ENCODE peak calls at places on chromosomes 16 and 17, in six cellular contexts. One of them, this sample, is unnamed.

GRCh38 chr16:17295948-17296347 is 174.8 kb downstream of the XYLT1 start:
- DNase-seq in A549: no peak
- DNase-seq in HCT116: no peak
- DNase-seq in foreskin fibroblast: no peak
- DNase-seq in breast epithelium: no peak
- DNase-seq in ascending aorta: no peak
- DNase-seq in this sample: no peak

GRCh38 chr17:77724876-77725615 is 233.5 kb upstream of the TNRC6C start:
- DNase-seq in A549: no peak
- DNase-seq in HCT116: no peak
- DNase-seq in foreskin fibroblast: no peak
- DNase-seq in breast epithelium: no peak
- DNase-seq in ascending aorta: peak; percentile 45
- DNase-seq in this sample: no peak

GRCh38 chr16:15539197-15539596 is 103.8 kb downstream of the MARF1 start:
- DNase-seq in A549: no peak
- DNase-seq in HCT116: peak; percentile 43
- DNase-seq in foreskin fibroblast: no peak
- DNase-seq in breast epithelium: no peak
- DNase-seq in ascending aorta: no peak
- DNase-seq in this sample: no peak

GRCh38 chr17:69213059-69213813 is 15.4 kb downstream of the ABCA10 start:
- DNase-seq in A549: peak; percentile 13
- DNase-seq in HCT116: no peak
- DNase-seq in foreskin fibroblast: no peak
- DNase-seq in breast epithelium: no peak
- DNase-seq in ascending aorta: no peak
- DNase-seq in this sample: no peak

GRCh38 chr17:68820825-68821481 is 134.2 kb downstream of the ABCA8 start:
- DNase-seq in A549: no peak
- DNase-seq in HCT116: no peak
- DNase-seq in foreskin fibroblast: peak; percentile 22
- DNase-seq in breast epithelium: no peak
- DNase-seq in ascending aorta: no peak
- DNase-seq in this sample: no peak

GRCh38 chr17:56203430-56203829 is 50.2 kb downstream of the ANKFN1 start:
- DNase-seq in A549: peak; percentile 81
- DNase-seq in HCT116: peak; percentile 49
- DNase-seq in foreskin fibroblast: no peak
- DNase-seq in breast epithelium: no peak
- DNase-seq in ascending aorta: no peak
- DNase-seq in this sample: no peak

GRCh38 chr16:4944333-4945281 is 7.7 kb upstream of the PPL start:
- DNase-seq in A549: peak; percentile 94
- DNase-seq in HCT116: peak; percentile 84
- DNase-seq in foreskin fibroblast: peak; percentile 99
- DNase-seq in breast epithelium: peak; percentile 96
- DNase-seq in ascending aorta: peak; percentile 97
- DNase-seq in this sample: peak; percentile 86

GRCh38 chr16:83458612-83459011 is 349.2 kb upstream of the HSBP1 start:
- DNase-seq in A549: no peak
- DNase-seq in HCT116: no peak
- DNase-seq in foreskin fibroblast: peak; percentile 5
- DNase-seq in breast epithelium: no peak
- DNase-seq in ascending aorta: no peak
- DNase-seq in this sample: peak; percentile 67

GRCh38 chr17:48486557-48486956 is 44.3 kb downstream of the HOXB1 start:
- DNase-seq in A549: peak; percentile 72
- DNase-seq in HCT116: peak; percentile 82
- DNase-seq in foreskin fibroblast: peak; percentile 85
- DNase-seq in breast epithelium: no peak
- DNase-seq in ascending aorta: no peak
- DNase-seq in this sample: peak; percentile 87

GRCh38 chr16:19523559-19524355 is at the start of gene CCP110:
- DNase-seq in A549: peak; percentile 96
- DNase-seq in HCT116: peak; percentile 91
- DNase-seq in foreskin fibroblast: peak; percentile 99
- DNase-seq in breast epithelium: peak; percentile 97
- DNase-seq in ascending aorta: peak; percentile 98
- DNase-seq in this sample: peak; percentile 82

GRCh38 chr17:47860396-47860795 is 9.4 kb upstream of the SP6 start:
- DNase-seq in A549: no peak
- DNase-seq in HCT116: no peak
- DNase-seq in foreskin fibroblast: no peak
- DNase-seq in breast epithelium: no peak
- DNase-seq in ascending aorta: no peak
- DNase-seq in this sample: no peak

GRCh38 chr17:71941920-71942319 is 178.9 kb upstream of the SOX9 start:
- DNase-seq in A549: no peak
- DNase-seq in HCT116: no peak
- DNase-seq in foreskin fibroblast: no peak
- DNase-seq in breast epithelium: no peak
- DNase-seq in ascending aorta: no peak
- DNase-seq in this sample: no peak

GRCh38 chr16:76278976-76279375 is 1.8 kb downstream of the CNTNAP4 start:
- DNase-seq in A549: peak; percentile 26
- DNase-seq in HCT116: no peak
- DNase-seq in foreskin fibroblast: peak; percentile 9
- DNase-seq in breast epithelium: no peak
- DNase-seq in ascending aorta: no peak
- DNase-seq in this sample: no peak

GRCh38 chr17:60630352-60630751 is 30.4 kb downstream of the PPM1D start:
- DNase-seq in A549: no peak
- DNase-seq in HCT116: no peak
- DNase-seq in foreskin fibroblast: peak; percentile 39
- DNase-seq in breast epithelium: no peak
- DNase-seq in ascending aorta: no peak
- DNase-seq in this sample: no peak

GRCh38 chr16:48317614-48318013 is 67.6 kb downstream of the SIAH1 start:
- DNase-seq in A549: peak; percentile 33
- DNase-seq in HCT116: peak; percentile 10
- DNase-seq in foreskin fibroblast: peak; percentile 48
- DNase-seq in breast epithelium: no peak
- DNase-seq in ascending aorta: no peak
- DNase-seq in this sample: peak; percentile 27

GRCh38 chr17:4998027-4998665 is 396 bp downstream of the KIF1C start:
- DNase-seq in A549: peak; percentile 33
- DNase-seq in HCT116: no peak
- DNase-seq in foreskin fibroblast: no peak
- DNase-seq in breast epithelium: no peak
- DNase-seq in ascending aorta: peak; percentile 77
- DNase-seq in this sample: no peak

GRCh38 chr17:51275381-51275780 is 15.0 kb downstream of the UTP18 start:
- DNase-seq in A549: no peak
- DNase-seq in HCT116: no peak
- DNase-seq in foreskin fibroblast: peak; percentile 22
- DNase-seq in breast epithelium: no peak
- DNase-seq in ascending aorta: no peak
- DNase-seq in this sample: peak; percentile 76

GRCh38 chr16:50268352-50268751 is 2.0 kb downstream of the ADCY7 start:
- DNase-seq in A549: no peak
- DNase-seq in HCT116: no peak
- DNase-seq in foreskin fibroblast: no peak
- DNase-seq in breast epithelium: no peak
- DNase-seq in ascending aorta: no peak
- DNase-seq in this sample: no peak

GRCh38 chr17:65850486-65850885 is 289.0 kb upstream of the AXIN2 start:
- DNase-seq in A549: peak; percentile 31
- DNase-seq in HCT116: peak; percentile 8
- DNase-seq in foreskin fibroblast: peak; percentile 58
- DNase-seq in breast epithelium: no peak
- DNase-seq in ascending aorta: no peak
- DNase-seq in this sample: peak; percentile 42

GRCh38 chr16:88628512-88628974 is 9.8 kb upstream of the IL17C start:
- DNase-seq in A549: peak; percentile 54
- DNase-seq in HCT116: no peak
- DNase-seq in foreskin fibroblast: peak; percentile 52
- DNase-seq in breast epithelium: no peak
- DNase-seq in ascending aorta: no peak
- DNase-seq in this sample: no peak

GRCh38 chr16:2935418-2935817 is 23.7 kb downstream of the FLYWCH1 start:
- DNase-seq in A549: no peak
- DNase-seq in HCT116: no peak
- DNase-seq in foreskin fibroblast: no peak
- DNase-seq in breast epithelium: no peak
- DNase-seq in ascending aorta: no peak
- DNase-seq in this sample: no peak

GRCh38 chr17:36617773-36618172 is 16.4 kb downstream of the MRM1 start:
- DNase-seq in A549: no peak
- DNase-seq in HCT116: no peak
- DNase-seq in foreskin fibroblast: no peak
- DNase-seq in breast epithelium: no peak
- DNase-seq in ascending aorta: no peak
- DNase-seq in this sample: no peak

GRCh38 chr17:28394717-28395116 is 11.3 kb downstream of the SLC46A1 start:
- DNase-seq in A549: no peak
- DNase-seq in HCT116: no peak
- DNase-seq in foreskin fibroblast: peak; percentile 56
- DNase-seq in breast epithelium: no peak
- DNase-seq in ascending aorta: no peak
- DNase-seq in this sample: peak; percentile 35

GRCh38 chr16:57701759-57702371 is 7.3 kb downstream of the DRC7 start:
- DNase-seq in A549: no peak
- DNase-seq in HCT116: no peak
- DNase-seq in foreskin fibroblast: no peak
- DNase-seq in breast epithelium: no peak
- DNase-seq in ascending aorta: peak; percentile 38
- DNase-seq in this sample: no peak

GRCh38 chr16:10465821-10466220 is 80.0 kb downstream of the ATF7IP2 start:
- DNase-seq in A549: no peak
- DNase-seq in HCT116: no peak
- DNase-seq in foreskin fibroblast: peak; percentile 65
- DNase-seq in breast epithelium: no peak
- DNase-seq in ascending aorta: no peak
- DNase-seq in this sample: no peak

GRCh38 chr17:65941500-65941899 is 250.4 kb downstream of the CEP112 start:
- DNase-seq in A549: no peak
- DNase-seq in HCT116: no peak
- DNase-seq in foreskin fibroblast: no peak
- DNase-seq in breast epithelium: no peak
- DNase-seq in ascending aorta: no peak
- DNase-seq in this sample: no peak

GRCh38 chr16:23465179-23465578 is 12.2 kb upstream of the COG7 start:
- DNase-seq in A549: no peak
- DNase-seq in HCT116: no peak
- DNase-seq in foreskin fibroblast: no peak
- DNase-seq in breast epithelium: no peak
- DNase-seq in ascending aorta: no peak
- DNase-seq in this sample: no peak

GRCh38 chr17:28057731-28058246 is 15.3 kb downstream of the NLK start:
- DNase-seq in A549: peak; percentile 62
- DNase-seq in HCT116: no peak
- DNase-seq in foreskin fibroblast: peak; percentile 25
- DNase-seq in breast epithelium: no peak
- DNase-seq in ascending aorta: no peak
- DNase-seq in this sample: no peak

GRCh38 chr17:18984273-18985114 is 20.1 kb downstream of the FAM83G start:
- DNase-seq in A549: no peak
- DNase-seq in HCT116: no peak
- DNase-seq in foreskin fibroblast: no peak
- DNase-seq in breast epithelium: no peak
- DNase-seq in ascending aorta: no peak
- DNase-seq in this sample: no peak

GRCh38 chr17:75665981-75666380 is 973 bp downstream of the RECQL5 start:
- DNase-seq in A549: no peak
- DNase-seq in HCT116: no peak
- DNase-seq in foreskin fibroblast: no peak
- DNase-seq in breast epithelium: no peak
- DNase-seq in ascending aorta: no peak
- DNase-seq in this sample: no peak
- H3K4me3 ChIP-seq in A549: peak overlapping the region; percentile 72
- H3K4me3 ChIP-seq in HCT116: peak overlapping the region; percentile 83
- H3K4me3 ChIP-seq in foreskin fibroblast: peak overlapping the region; percentile 86
- H3K4me3 ChIP-seq in breast epithelium: peak overlapping the region; percentile 89
- H3K4me3 ChIP-seq in ascending aorta: peak overlapping the region; percentile 81
- H3K4me3 ChIP-seq in this sample: peak overlapping the region; percentile 93

DNA sequence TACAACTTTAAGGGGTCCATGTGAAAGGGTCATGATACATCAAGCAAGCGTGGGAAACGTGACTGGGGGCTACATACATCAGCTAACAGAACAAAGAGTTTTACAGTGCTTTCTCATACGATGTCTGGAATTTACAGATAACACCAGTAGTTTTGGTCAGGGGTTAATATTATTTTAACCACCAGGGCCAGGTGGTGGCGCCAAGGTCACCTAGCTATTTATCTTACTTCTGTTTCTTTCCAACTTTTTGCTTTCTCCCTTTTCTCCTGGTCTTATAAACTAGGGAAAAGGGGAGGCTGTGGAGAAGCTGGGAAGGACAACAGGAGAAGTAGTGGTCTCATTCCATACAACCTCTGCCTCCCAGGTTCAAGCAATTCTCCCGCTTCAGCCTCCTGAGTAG is 37.9 kb downstream of the CLEC3A start:
- DNase-seq in A549: no peak
- DNase-seq in HCT116: no peak
- DNase-seq in foreskin fibroblast: no peak
- DNase-seq in breast epithelium: no peak
- DNase-seq in ascending aorta: no peak
- DNase-seq in this sample: no peak
- TF ChIP-seq CTCF in A549: no peak
- TF ChIP-seq CTCF in HCT116: no peak
- TF ChIP-seq CTCF in foreskin fibroblast: no peak
- TF ChIP-seq CTCF in breast epithelium: no peak
- TF ChIP-seq CTCF in ascending aorta: no peak
- TF ChIP-seq CTCF in this sample: no peak

DNA sequence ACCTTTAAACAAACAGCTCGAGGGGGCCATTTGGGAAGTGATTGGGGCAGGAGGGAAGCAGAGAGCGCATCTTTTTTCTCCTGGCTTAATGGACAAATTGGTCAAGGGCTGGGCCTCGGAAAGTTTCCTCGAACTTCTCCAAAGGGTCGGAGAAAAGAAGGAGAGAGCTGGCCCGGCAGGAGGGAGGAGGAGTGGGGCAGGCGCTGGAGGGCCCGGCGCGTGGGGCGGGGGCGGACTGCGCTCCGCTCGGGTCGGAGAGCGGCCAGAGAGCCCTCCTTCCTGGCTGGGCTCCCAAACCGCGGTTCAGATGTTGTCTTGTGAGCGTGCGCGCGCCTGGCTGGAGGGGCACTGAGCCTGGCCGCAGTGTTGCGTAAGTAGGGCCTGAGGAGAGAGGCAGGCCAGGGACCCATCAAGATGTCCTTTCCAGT is 1.2 kb downstream of the MMP2 start:
- DNase-seq in A549: no peak
- DNase-seq in HCT116: no peak
- DNase-seq in foreskin fibroblast: peak; percentile 98
- DNase-seq in breast epithelium: peak; percentile 73
- DNase-seq in ascending aorta: peak; percentile 91
- DNase-seq in this sample: peak; percentile 84
- H3K4me3 ChIP-seq in A549: peak overlapping the region; percentile 60
- H3K4me3 ChIP-seq in HCT116: no peak overlapping the region
- H3K4me3 ChIP-seq in foreskin fibroblast: peak overlapping the region; percentile 94
- H3K4me3 ChIP-seq in breast epithelium: peak overlapping the region; percentile 90
- H3K4me3 ChIP-seq in ascending aorta: peak overlapping the region; percentile 84
- H3K4me3 ChIP-seq in this sample: peak overlapping the region; percentile 71

DNA sequence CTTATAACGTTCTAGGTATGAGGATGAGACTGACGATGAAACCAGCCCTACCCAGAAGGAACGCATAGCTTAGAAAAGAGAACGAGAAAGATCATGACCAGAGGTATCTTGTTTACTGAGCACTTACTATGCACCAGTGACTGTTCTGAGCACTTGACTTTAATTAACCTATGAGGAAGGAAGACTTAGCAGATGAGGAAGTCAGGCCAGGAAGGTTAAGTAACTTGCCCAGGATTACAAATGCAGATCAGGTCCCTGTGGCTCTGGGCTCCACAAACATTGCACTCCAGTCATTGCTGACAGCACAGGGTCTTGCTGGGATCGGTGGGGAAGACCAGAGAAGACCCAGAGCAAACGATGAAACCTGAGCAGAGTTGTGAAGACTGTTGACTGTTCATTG is 7.1 kb downstream of the KRT13 start:
- DNase-seq in A549: no peak
- DNase-seq in HCT116: no peak
- DNase-seq in foreskin fibroblast: no peak
- DNase-seq in breast epithelium: no peak
- DNase-seq in ascending aorta: no peak
- DNase-seq in this sample: no peak
- TF ChIP-seq CTCF in A549: no peak
- TF ChIP-seq CTCF in HCT116: no peak
- TF ChIP-seq CTCF in foreskin fibroblast: no peak
- TF ChIP-seq CTCF in breast epithelium: no peak
- TF ChIP-seq CTCF in ascending aorta: no peak
- TF ChIP-seq CTCF in this sample: no peak

This sample was measured in AG09309.